ENCODE peak calls at places on chromosomes 7 and 10, in six cellular contexts. Y, U, V, Z, K and I are unnamed samples.

GRCh38 chr10:129521161-129522025 is 54.4 kb downstream of the MGMT start:
- DNase-seq in V (no peak), U (no peak), Z (no peak), Y (no peak), K (no peak), I (no peak)

GRCh38 chr7:39951156-39951942 is 1.3 kb downstream of the CDK13 start:
- DNase-seq in Y (peak), V (peak), U (peak), K (peak), Z (peak), I (no peak)

GRCh38 chr10:67308912-67309311 is 383.1 kb downstream of the LRRTM3 start:
- DNase-seq in U (no peak), Y (no peak), K (no peak), Z (no peak), V (no peak), I (no peak)

GRCh38 chr7:156984209-156984891 is 26.1 kb downstream of the MNX1 start:
- DNase-seq in U (peak), K (no peak), V (no peak), Z (peak), Y (no peak), I (no peak)

GRCh38 chr7:11077816-11078215 is 104.1 kb downstream of the PHF14 start:
- DNase-seq in K (no peak), U (no peak), Y (no peak), Z (no peak), V (no peak), I (no peak)

GRCh38 chr7:158856883-158857668 is 718 bp downstream of the DYNC2I1 start:
- DNase-seq in U (no peak), Y (no peak), Z (no peak), K (no peak), V (no peak), I (no peak)

GRCh38 chr10:130747359-130747758 is 564.2 kb downstream of the TCERG1L start:
- DNase-seq in Z (no peak), U (no peak), V (no peak), Y (no peak), K (no peak), I (no peak)

GRCh38 chr10:91286572-91286971 is 66.1 kb downstream of the PCGF5 start:
- DNase-seq in K (no peak), U (no peak), V (no peak), Z (no peak), Y (no peak), I (no peak)

GRCh38 chr10:68666280-68666760 is 54.7 kb upstream of the CCAR1 start:
- DNase-seq in U (peak), K (no peak), Z (no peak), V (peak), Y (no peak), I (no peak)

DNA sequence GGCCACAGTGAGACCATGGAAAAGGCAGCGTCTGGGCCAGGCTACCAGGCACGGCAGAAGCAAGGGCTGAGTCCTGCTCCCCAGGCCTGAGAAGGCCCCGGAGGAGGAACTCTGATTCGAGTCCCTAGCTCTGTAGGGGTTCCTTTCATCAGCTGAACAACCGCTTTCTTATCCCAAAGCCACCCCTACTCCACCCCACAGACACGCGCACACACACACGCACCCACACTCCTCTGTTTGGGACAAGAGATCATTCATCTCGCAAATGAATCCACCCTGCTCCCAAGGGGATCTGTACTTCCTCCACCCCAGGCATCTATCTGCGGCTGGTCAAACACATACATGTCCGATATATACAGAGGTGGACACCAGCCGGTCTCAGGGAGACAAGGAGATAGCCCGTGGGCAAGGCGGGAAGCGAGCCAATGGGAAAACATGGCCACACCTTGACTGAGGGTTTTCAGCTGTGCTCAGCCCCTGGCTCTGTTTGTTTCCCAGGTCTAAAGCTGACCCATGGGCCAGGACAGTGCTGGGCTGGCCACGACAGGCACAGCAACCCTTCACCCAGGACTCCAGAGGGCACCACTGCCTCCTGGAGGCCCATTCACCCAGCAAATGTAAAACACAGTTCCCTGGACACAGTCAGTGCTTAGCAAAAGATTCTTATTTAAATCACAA is 7.3 kb downstream of the ZCCHC24 start:
- DNase-seq in Z (no peak), V (no peak), K (no peak), U (peak), Y (no peak), I (peak)
- TF ChIP-seq CTCF in Z (peak), V (no peak), K (no peak), U (peak), Y (peak), I (no peak)

GRCh38 chr10:64430690-64431323 is 909.6 kb downstream of the REEP3 start:
- DNase-seq in Z (no peak), U (no peak), V (no peak), K (peak), Y (peak), I (no peak)
- TF ChIP-seq CTCF in Z (no peak), U (no peak), V (no peak), K (peak), Y (peak), I (no peak)

GRCh38 chr10:89416465-89416864 is 2.1 kb downstream of the IFIT5 start:
- DNase-seq in K (no peak), V (no peak), U (no peak), Z (no peak), Y (no peak), I (no peak)

GRCh38 chr10:89414879-89415821 is 782 bp downstream of the IFIT5 start:
- DNase-seq in Z (peak), K (no peak), V (peak), Y (peak), U (peak), I (no peak)

GRCh38 chr10:89413398-89413912 is 913 bp upstream of the IFIT5 start:
- DNase-seq in K (no peak), Y (no peak), U (no peak), Z (no peak), V (no peak), I (no peak)

GRCh38 chr10:89419548-89419947 is 5.2 kb downstream of the IFIT5 start:
- DNase-seq in K (no peak), V (no peak), Y (no peak), U (peak), Z (no peak), I (no peak)

GRCh38 chr10:89414146-89414878 is at the start of gene IFIT5:
- DNase-seq in U (peak), Z (peak), K (peak), V (peak), Y (peak), I (no peak)
- TF ChIP-seq CTCF in U (no peak), Z (no peak), K (no peak), V (no peak), Y (no peak), I (no peak)

DNA sequence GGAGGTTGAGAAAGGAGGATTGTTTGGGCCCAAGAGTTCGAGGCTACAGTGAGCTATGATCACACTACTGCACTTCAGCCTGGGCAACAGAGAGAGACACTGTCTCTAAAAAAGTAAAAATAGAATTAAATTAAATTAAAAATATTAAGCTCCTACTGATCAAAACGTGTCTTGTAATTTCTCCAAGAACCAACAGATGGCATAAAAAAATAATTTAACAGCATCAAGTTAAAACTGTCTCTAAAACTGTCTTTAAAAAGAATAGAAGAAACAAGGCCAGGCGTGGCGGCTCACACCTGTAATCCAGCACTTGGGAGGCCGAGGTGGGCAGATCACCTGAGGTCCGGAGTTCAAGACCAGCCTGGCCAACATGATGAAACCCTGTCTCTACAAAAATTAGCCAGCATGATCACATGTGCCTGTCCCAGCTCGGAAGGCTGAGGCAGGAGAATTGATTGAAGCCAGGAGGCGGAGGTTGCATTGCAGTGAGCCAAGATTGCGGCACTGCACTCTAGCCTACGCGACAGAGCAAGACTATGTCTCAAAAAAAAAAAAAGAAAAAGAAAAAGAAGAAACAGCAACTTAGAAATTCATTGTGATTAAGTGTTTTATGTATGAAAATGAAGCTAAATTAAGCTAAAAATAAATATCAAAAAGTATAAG is 24.5 kb downstream of the MTPAP start:
- DNase-seq in K (no peak), Z (no peak), U (peak), Y (no peak), V (no peak), I (no peak)
- TF ChIP-seq CTCF in K (no peak), Z (no peak), U (no peak), Y (no peak), V (no peak), I (no peak)

GRCh38 chr7:636396-636795 is 90.1 kb upstream of the DNAAF5 start:
- DNase-seq in Z (no peak), U (no peak), K (no peak), Y (peak), V (no peak), I (no peak)
- TF ChIP-seq CTCF in Z (peak), U (peak), K (no peak), Y (peak), V (no peak), I (no peak)

GRCh38 chr10:84308021-84308420 is 20.4 kb upstream of the CCSER2 start:
- DNase-seq in Y (no peak), V (no peak), Z (no peak), K (no peak), U (peak), I (no peak)
- TF ChIP-seq CTCF in Y (no peak), V (no peak), Z (no peak), K (no peak), U (no peak), I (no peak)